ENCODE peak calls at places on chromosome 6, in seven cellular contexts. W is HT-29; G is HFFc6; B is effector memory CD4-positive, alpha-beta T cell; K is activated T-helper 1 cell treated with anti-CD3 and anti-CD28 coated beads, Interleukin-2, amount 50 U/mL, for 16 hours; Y is T-helper 17 cell; V is Daoy. J is an unnamed sample.

GRCh38 chr6:72855471-72855870 is 233.6 kb downstream of the KCNQ5 start:
- DNase-seq in G (peak), W (no peak), V (no peak), K (no peak), B (no peak), Y (no peak), J (no peak)

GRCh38 chr6:12958052-12958706 is 241.6 kb downstream of the PHACTR1 start:
- DNase-seq in G (peak), B (no peak), K (no peak), W (no peak), Y (no peak), V (peak), J (no peak)

GRCh38 chr6:119426619-119427018 is 77.1 kb upstream of the MAN1A1 start:
- DNase-seq in B (no peak), Y (no peak), K (no peak), W (no peak), V (no peak), G (no peak), J (no peak)

GRCh38 chr6:52415917-52416628 is 4.1 kb upstream of the EFHC1 start:
- DNase-seq in W (peak), K (no peak), B (no peak), Y (no peak), G (peak), V (peak), J (no peak)

GRCh38 chr6:24183584-24183983 is 57.6 kb downstream of the NRSN1 start:
- DNase-seq in Y (no peak), G (no peak), V (no peak), K (no peak), B (no peak), W (no peak), J (no peak)

GRCh38 chr6:5772634-5773230 is 234.0 kb downstream of the NRN1 start:
- DNase-seq in B (no peak), W (no peak), V (no peak), Y (no peak), K (no peak), G (no peak), J (no peak)

GRCh38 chr6:48630511-48630910 is 519.5 kb upstream of the PTCHD4 start:
- DNase-seq in G (no peak), Y (no peak), B (no peak), W (no peak), K (no peak), V (no peak), J (no peak)

GRCh38 chr6:52241819-52242218 is 2.5 kb downstream of the IL17F start:
- DNase-seq in V (no peak), B (no peak), G (no peak), W (no peak), K (no peak), Y (no peak), J (no peak)

GRCh38 chr6:93848011-93848620 is 428.8 kb upstream of the EPHA7 start:
- DNase-seq in G (no peak), B (no peak), K (no peak), V (no peak), Y (no peak), W (no peak), J (no peak)

GRCh38 chr6:46949662-46950280 is 28.0 kb upstream of the ADGRF5 start:
- DNase-seq in B (no peak), G (no peak), K (no peak), Y (no peak), W (no peak), V (no peak), J (no peak)

GRCh38 chr6:3850451-3851203 is 1.5 kb downstream of the FAM50B start:
- DNase-seq in B (peak), G (no peak), K (peak), Y (peak), W (no peak), V (no peak), J (no peak)

GRCh38 chr6:32825966-32826365 is 9.2 kb upstream of the HLA-DOB start:
- DNase-seq in B (no peak), V (no peak), K (no peak), G (peak), W (peak), Y (no peak), J (no peak)

GRCh38 chr6:148524509-148524908 is 181.9 kb downstream of the SASH1 start:
- DNase-seq in V (peak), K (no peak), B (no peak), G (peak), W (no peak), Y (no peak), J (no peak)

GRCh38 chr6:16045238-16045637 is 83.6 kb upstream of the MYLIP start:
- DNase-seq in B (no peak), G (no peak), W (no peak), Y (no peak), V (no peak), K (no peak), J (no peak)

GRCh38 chr6:15937582-15937981 is 191.3 kb upstream of the MYLIP start:
- DNase-seq in G (no peak), K (no peak), B (no peak), W (no peak), V (no peak), Y (no peak), J (no peak)

GRCh38 chr6:159487636-159488035 is 205.4 kb downstream of the SOD2 start:
- DNase-seq in W (no peak), Y (no peak), G (no peak), B (no peak), V (no peak), K (no peak), J (no peak)

GRCh38 chr6:13914346-13914745 is 10.4 kb upstream of the RNF182 start:
- DNase-seq in W (no peak), V (peak), Y (no peak), G (no peak), B (no peak), K (no peak), J (no peak)

GRCh38 chr6:128807577-128807976 is 75.4 kb upstream of the LAMA2 start:
- DNase-seq in Y (no peak), K (no peak), V (no peak), B (no peak), G (peak), W (peak), J (no peak)

GRCh38 chr6:72826744-72827438 is 205.0 kb downstream of the KCNQ5 start:
- DNase-seq in G (peak), B (no peak), Y (no peak), W (no peak), V (peak), K (no peak), J (no peak)

GRCh38 chr6:81572020-81572419 is 180.5 kb downstream of the TENT5A start:
- DNase-seq in B (no peak), Y (no peak), G (no peak), V (no peak), K (no peak), W (no peak), J (no peak)

GRCh38 chr6:111980168-111980567 is 73.7 kb upstream of the CCN6 start:
- DNase-seq in Y (no peak), K (no peak), V (no peak), W (no peak), B (no peak), G (peak), J (no peak)

J was measured in mesothelial cell of epicardium.